ENCODE peak calls at places on chromosome 10, in ten cellular contexts. One of them, this sample, is unnamed.

GRCh38 chr10:46228076-46229071 is 58.4 kb upstream of the ANTXRL start:
- DNase-seq in HFFc6: peak
- DNase-seq in GM12865: peak
- DNase-seq in cardiac fibroblast: peak
- DNase-seq in A549: peak
- DNase-seq in ascending aorta: no peak
- DNase-seq in nephron progenitor cell: peak
- DNase-seq in IMR-90: peak
- DNase-seq in kidney: peak
- DNase-seq in thyroid gland: peak
- DNase-seq in this sample: peak

GRCh38 chr10:110865184-110865803 is 6.4 kb upstream of the PDCD4 start:
- DNase-seq in cardiac fibroblast: peak
- DNase-seq in kidney: no peak
- DNase-seq in HFFc6: peak
- DNase-seq in A549: no peak
- DNase-seq in thyroid gland: peak
- DNase-seq in IMR-90: peak
- DNase-seq in GM12865: no peak
- DNase-seq in nephron progenitor cell: no peak
- DNase-seq in ascending aorta: no peak
- DNase-seq in this sample: peak

GRCh38 chr10:84310470-84310869 is 17.9 kb upstream of the CCSER2 start:
- DNase-seq in thyroid gland: peak
- DNase-seq in kidney: no peak
- DNase-seq in A549: no peak
- DNase-seq in cardiac fibroblast: peak
- DNase-seq in nephron progenitor cell: no peak
- DNase-seq in ascending aorta: no peak
- DNase-seq in IMR-90: peak
- DNase-seq in GM12865: no peak
- DNase-seq in HFFc6: no peak
- DNase-seq in this sample: no peak

GRCh38 chr10:4080225-4080624 is 295.2 kb upstream of the KLF6 start:
- DNase-seq in thyroid gland: no peak
- DNase-seq in cardiac fibroblast: no peak
- DNase-seq in nephron progenitor cell: no peak
- DNase-seq in HFFc6: no peak
- DNase-seq in GM12865: no peak
- DNase-seq in kidney: no peak
- DNase-seq in A549: no peak
- DNase-seq in ascending aorta: no peak
- DNase-seq in IMR-90: no peak
- DNase-seq in this sample: no peak

GRCh38 chr10:101694674-101695403 is at the start of gene FBXW4:
- DNase-seq in A549: peak
- DNase-seq in ascending aorta: no peak
- DNase-seq in GM12865: peak
- DNase-seq in HFFc6: no peak
- DNase-seq in IMR-90: peak
- DNase-seq in cardiac fibroblast: peak
- DNase-seq in thyroid gland: peak
- DNase-seq in nephron progenitor cell: peak
- DNase-seq in kidney: peak
- DNase-seq in this sample: peak

GRCh38 chr10:98273454-98273850 is 5.5 kb upstream of the LOXL4 start:
- DNase-seq in ascending aorta: no peak
- DNase-seq in nephron progenitor cell: no peak
- DNase-seq in HFFc6: no peak
- DNase-seq in IMR-90: no peak
- DNase-seq in cardiac fibroblast: no peak
- DNase-seq in GM12865: no peak
- DNase-seq in kidney: no peak
- DNase-seq in thyroid gland: no peak
- DNase-seq in A549: no peak
- DNase-seq in this sample: no peak

GRCh38 chr10:110919349-110919931 is at the start of gene SHOC2:
- DNase-seq in thyroid gland: peak
- DNase-seq in kidney: peak
- DNase-seq in HFFc6: no peak
- DNase-seq in IMR-90: no peak
- DNase-seq in cardiac fibroblast: no peak
- DNase-seq in ascending aorta: peak
- DNase-seq in GM12865: peak
- DNase-seq in nephron progenitor cell: peak
- DNase-seq in A549: peak
- DNase-seq in this sample: peak

GRCh38 chr10:12974845-12975199 is 26.7 kb downstream of the CCDC3 start:
- DNase-seq in HFFc6: no peak
- DNase-seq in kidney: no peak
- DNase-seq in ascending aorta: no peak
- DNase-seq in A549: no peak
- DNase-seq in nephron progenitor cell: no peak
- DNase-seq in IMR-90: no peak
- DNase-seq in thyroid gland: no peak
- DNase-seq in GM12865: no peak
- DNase-seq in cardiac fibroblast: no peak
- DNase-seq in this sample: no peak

DNA sequence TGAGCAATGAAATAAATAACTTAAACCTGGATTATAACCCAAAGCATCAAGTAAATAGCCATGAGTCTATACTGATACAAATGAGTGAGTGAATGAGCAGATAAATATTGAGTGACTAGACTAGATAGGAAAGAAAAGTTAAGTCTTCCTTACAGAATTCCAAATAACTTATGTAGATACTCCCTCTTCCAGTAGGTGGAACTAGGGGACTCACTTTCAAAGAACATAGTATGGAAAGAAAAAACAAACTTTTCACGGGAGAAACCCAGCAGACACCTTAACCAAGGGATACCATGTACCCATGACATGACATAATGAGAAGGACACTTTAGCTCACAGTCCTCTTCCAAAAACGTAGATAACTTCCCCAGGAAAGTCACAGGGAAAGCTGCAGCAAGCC is 32.2 kb downstream of the CSGALNACT2 start:
- DNase-seq in nephron progenitor cell: no peak
- DNase-seq in IMR-90: peak
- DNase-seq in ascending aorta: no peak
- DNase-seq in cardiac fibroblast: peak
- DNase-seq in A549: no peak
- DNase-seq in GM12865: no peak
- DNase-seq in thyroid gland: no peak
- DNase-seq in HFFc6: peak
- DNase-seq in kidney: no peak
- DNase-seq in this sample: no peak
- TF ChIP-seq CTCF in nephron progenitor cell: peak
- TF ChIP-seq CTCF in IMR-90: peak
- TF ChIP-seq CTCF in ascending aorta: no peak
- TF ChIP-seq CTCF in cardiac fibroblast: peak
- TF ChIP-seq CTCF in A549: no peak
- TF ChIP-seq CTCF in GM12865: no peak
- TF ChIP-seq CTCF in thyroid gland: peak
- TF ChIP-seq CTCF in HFFc6: peak
- TF ChIP-seq CTCF in kidney: no peak
- TF ChIP-seq CTCF in this sample: no peak

DNA sequence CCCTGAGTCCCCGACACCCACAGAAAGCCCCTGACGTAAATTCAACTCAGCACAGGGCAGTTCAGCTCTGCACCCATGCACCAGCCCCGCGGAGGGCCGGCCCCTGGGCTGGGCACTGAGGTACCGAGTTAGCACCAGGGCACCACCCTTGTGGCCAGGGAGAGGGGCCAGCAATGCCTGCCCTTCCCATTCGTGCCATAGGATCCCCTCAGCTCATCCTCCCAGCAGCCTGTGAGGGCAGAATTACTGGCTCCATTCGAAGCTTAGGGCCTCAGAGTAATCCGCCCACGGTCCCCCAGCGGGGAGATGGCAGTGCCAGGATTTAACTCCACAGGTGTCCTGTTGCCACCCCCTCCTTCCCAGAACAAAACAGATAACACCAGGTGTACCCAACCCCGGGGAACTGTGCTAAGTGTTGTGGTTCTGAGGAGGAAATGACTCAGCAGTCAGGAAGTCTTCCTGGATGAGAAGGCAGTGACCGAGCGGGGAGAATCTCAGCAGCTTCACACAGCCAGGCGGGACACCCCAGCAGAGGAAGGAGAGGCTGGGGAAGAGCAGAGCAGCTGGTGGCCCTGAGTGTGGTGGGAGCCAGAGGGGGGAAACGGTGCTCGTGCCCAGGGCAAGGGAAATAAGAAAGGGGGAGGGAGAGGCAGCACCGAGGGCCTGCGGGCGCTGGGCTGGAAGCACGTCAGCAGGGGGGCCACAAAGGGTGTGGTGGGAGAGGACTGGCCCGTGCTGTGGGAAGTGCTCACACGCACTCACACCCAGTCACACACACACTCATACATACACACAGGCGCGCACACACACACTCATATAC is 59.6 kb upstream of the CHST15 start:
- DNase-seq in nephron progenitor cell: no peak
- DNase-seq in thyroid gland: peak
- DNase-seq in IMR-90: peak
- DNase-seq in kidney: peak
- DNase-seq in GM12865: peak
- DNase-seq in ascending aorta: peak
- DNase-seq in cardiac fibroblast: peak
- DNase-seq in HFFc6: peak
- DNase-seq in A549: peak
- DNase-seq in this sample: peak
- TF ChIP-seq CTCF in nephron progenitor cell: no peak
- TF ChIP-seq CTCF in thyroid gland: no peak
- TF ChIP-seq CTCF in IMR-90: no peak
- TF ChIP-seq CTCF in kidney: no peak
- TF ChIP-seq CTCF in GM12865: no peak
- TF ChIP-seq CTCF in ascending aorta: no peak
- TF ChIP-seq CTCF in cardiac fibroblast: no peak
- TF ChIP-seq CTCF in HFFc6: no peak
- TF ChIP-seq CTCF in A549: no peak
- TF ChIP-seq CTCF in this sample: no peak

GRCh38 chr10:118732253-118733194 is 22.2 kb downstream of the CACUL1 start:
- DNase-seq in GM12865: peak
- DNase-seq in cardiac fibroblast: no peak
- DNase-seq in IMR-90: no peak
- DNase-seq in nephron progenitor cell: no peak
- DNase-seq in kidney: no peak
- DNase-seq in thyroid gland: no peak
- DNase-seq in HFFc6: no peak
- DNase-seq in ascending aorta: no peak
- DNase-seq in A549: no peak
- DNase-seq in this sample: peak

GRCh38 chr10:118735294-118735693 is 19.5 kb downstream of the CACUL1 start:
- DNase-seq in thyroid gland: no peak
- DNase-seq in A549: no peak
- DNase-seq in IMR-90: no peak
- DNase-seq in cardiac fibroblast: no peak
- DNase-seq in nephron progenitor cell: no peak
- DNase-seq in GM12865: no peak
- DNase-seq in HFFc6: no peak
- DNase-seq in kidney: no peak
- DNase-seq in ascending aorta: no peak
- DNase-seq in this sample: no peak

GRCh38 chr10:118737594-118738302 is 17.0 kb downstream of the CACUL1 start:
- DNase-seq in IMR-90: no peak
- DNase-seq in GM12865: no peak
- DNase-seq in kidney: no peak
- DNase-seq in nephron progenitor cell: no peak
- DNase-seq in cardiac fibroblast: no peak
- DNase-seq in A549: no peak
- DNase-seq in ascending aorta: no peak
- DNase-seq in thyroid gland: no peak
- DNase-seq in HFFc6: no peak
- DNase-seq in this sample: peak

GRCh38 chr10:118730699-118731456 is 23.9 kb downstream of the CACUL1 start:
- DNase-seq in cardiac fibroblast: no peak
- DNase-seq in nephron progenitor cell: peak
- DNase-seq in IMR-90: no peak
- DNase-seq in ascending aorta: no peak
- DNase-seq in thyroid gland: peak
- DNase-seq in HFFc6: no peak
- DNase-seq in kidney: no peak
- DNase-seq in A549: no peak
- DNase-seq in GM12865: no peak
- DNase-seq in this sample: peak

DNA sequence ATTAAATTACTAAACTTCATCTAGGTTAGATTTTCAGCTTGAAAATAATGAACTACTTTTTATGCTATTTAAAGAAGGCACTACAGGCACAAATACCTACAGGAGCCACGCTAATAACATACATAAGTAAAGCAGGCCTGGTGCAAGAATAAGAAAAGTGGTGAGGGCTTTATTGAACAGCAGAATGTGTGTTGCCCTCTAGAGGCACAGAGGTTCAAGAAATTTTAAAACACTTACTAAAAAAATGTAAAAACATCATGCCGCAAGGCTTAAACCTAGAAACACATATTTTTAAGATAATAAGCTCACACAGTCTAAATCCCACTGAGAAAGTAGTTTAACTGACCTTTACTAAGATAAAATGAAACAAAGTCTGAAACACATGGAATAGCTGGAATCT is 20.3 kb downstream of the CACUL1 start:
- DNase-seq in HFFc6: no peak
- DNase-seq in A549: no peak
- DNase-seq in ascending aorta: no peak
- DNase-seq in IMR-90: no peak
- DNase-seq in kidney: no peak
- DNase-seq in cardiac fibroblast: peak
- DNase-seq in thyroid gland: no peak
- DNase-seq in nephron progenitor cell: no peak
- DNase-seq in GM12865: no peak
- DNase-seq in this sample: no peak
- TF ChIP-seq CTCF in HFFc6: peak
- TF ChIP-seq CTCF in A549: peak
- TF ChIP-seq CTCF in ascending aorta: no peak
- TF ChIP-seq CTCF in IMR-90: peak
- TF ChIP-seq CTCF in kidney: no peak
- TF ChIP-seq CTCF in cardiac fibroblast: peak
- TF ChIP-seq CTCF in thyroid gland: no peak
- TF ChIP-seq CTCF in nephron progenitor cell: no peak
- TF ChIP-seq CTCF in GM12865: no peak
- TF ChIP-seq CTCF in this sample: no peak

GRCh38 chr10:92550924-92551323 is 23.0 kb downstream of the IDE start:
- DNase-seq in cardiac fibroblast: no peak
- DNase-seq in HFFc6: no peak
- DNase-seq in A549: no peak
- DNase-seq in thyroid gland: no peak
- DNase-seq in nephron progenitor cell: no peak
- DNase-seq in ascending aorta: no peak
- DNase-seq in IMR-90: no peak
- DNase-seq in GM12865: no peak
- DNase-seq in kidney: no peak
- DNase-seq in this sample: no peak

GRCh38 chr10:92553959-92554358 is 19.9 kb downstream of the IDE start:
- DNase-seq in cardiac fibroblast: no peak
- DNase-seq in GM12865: no peak
- DNase-seq in ascending aorta: no peak
- DNase-seq in IMR-90: no peak
- DNase-seq in HFFc6: no peak
- DNase-seq in kidney: no peak
- DNase-seq in nephron progenitor cell: no peak
- DNase-seq in thyroid gland: no peak
- DNase-seq in A549: no peak
- DNase-seq in this sample: no peak

GRCh38 chr10:92547676-92548075 is 26.2 kb downstream of the IDE start:
- DNase-seq in cardiac fibroblast: no peak
- DNase-seq in IMR-90: no peak
- DNase-seq in ascending aorta: no peak
- DNase-seq in GM12865: no peak
- DNase-seq in kidney: no peak
- DNase-seq in thyroid gland: no peak
- DNase-seq in HFFc6: no peak
- DNase-seq in A549: no peak
- DNase-seq in nephron progenitor cell: no peak
- DNase-seq in this sample: no peak

DNA sequence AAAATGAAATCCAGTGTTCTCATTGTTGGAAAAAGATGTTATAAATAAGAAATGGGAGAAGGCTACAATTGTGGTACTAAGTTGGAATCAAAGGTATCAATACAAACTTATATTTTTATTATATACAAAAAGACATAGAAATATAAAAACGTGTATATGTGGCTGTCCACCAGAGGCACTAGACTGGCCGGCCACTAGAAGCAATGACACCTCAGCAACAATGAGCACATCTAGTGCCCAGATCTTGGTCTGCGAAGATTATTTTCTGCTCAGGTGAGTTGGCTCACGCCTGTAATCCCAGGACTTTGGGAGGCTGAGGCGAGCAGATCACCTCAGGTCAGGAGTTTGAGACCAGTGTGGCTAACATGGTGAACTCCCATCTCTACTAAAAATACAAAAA is 21.6 kb downstream of the IDE start:
- DNase-seq in GM12865: peak
- DNase-seq in nephron progenitor cell: no peak
- DNase-seq in kidney: no peak
- DNase-seq in cardiac fibroblast: no peak
- DNase-seq in HFFc6: no peak
- DNase-seq in thyroid gland: no peak
- DNase-seq in IMR-90: no peak
- DNase-seq in A549: no peak
- DNase-seq in ascending aorta: no peak
- DNase-seq in this sample: no peak
- TF ChIP-seq CTCF in GM12865: peak
- TF ChIP-seq CTCF in nephron progenitor cell: no peak
- TF ChIP-seq CTCF in kidney: no peak
- TF ChIP-seq CTCF in cardiac fibroblast: peak
- TF ChIP-seq CTCF in HFFc6: peak
- TF ChIP-seq CTCF in thyroid gland: no peak
- TF ChIP-seq CTCF in IMR-90: no peak
- TF ChIP-seq CTCF in A549: peak
- TF ChIP-seq CTCF in ascending aorta: no peak
- TF ChIP-seq CTCF in this sample: no peak

This sample was measured in colonic mucosa.